ENCODE peak calls at places on chromosomes 7 and 10, in eight cellular contexts. A is HepG2, C is neuronal stem cell, Y is astrocyte, F is OCI-LY7, Z is mammary epithelial cell, T is fibroblast of lung, V is H9. G is an unnamed sample.
A peak's percentile ranks its signal among the peaks of the same experiment; 100 is the strongest.

GRCh38 chr7:30896041-30896440 is 15.6 kb upstream of the AQP1 start:
- DNase-seq in Z (no peak), F (no peak), T (no peak), V (no peak), Y (no peak), C (no peak), A (no peak), G (no peak)

GRCh38 chr7:69448071-69448470 is 150.2 kb upstream of the AUTS2 start:
- DNase-seq in A (no peak), T (peak; percentile 2), V (no peak), Y (peak; percentile 41), C (no peak), Z (no peak), F (no peak), G (no peak)

GRCh38 chr10:24947304-24948097 is 4.9 kb downstream of the PRTFDC1 start:
- DNase-seq in Y (peak; percentile 68), F (no peak), C (no peak), V (no peak), Z (peak; percentile 89), T (peak; percentile 65), A (no peak), G (no peak)

GRCh38 chr7:82740246-82740848 is 296.8 kb upstream of the CACNA2D1 start:
- DNase-seq in Y (peak; percentile 34), T (peak; percentile 72), F (peak; percentile 56), C (peak; percentile 38), V (peak; percentile 38), A (peak; percentile 28), Z (peak; percentile 40), G (peak; percentile 50)

GRCh38 chr10:59513558-59513957 is 151.2 kb upstream of the FAM13C start:
- DNase-seq in V (no peak), Z (no peak), Y (peak; percentile 75), F (no peak), C (no peak), A (no peak), T (peak; percentile 55), G (no peak)

GRCh38 chr10:129784891-129785290 is 179.2 kb downstream of the EBF3 start:
- DNase-seq in C (no peak), F (no peak), A (no peak), Z (no peak), V (no peak), T (no peak), Y (no peak), G (no peak)

GRCh38 chr7:36600869-36601530 is 123.3 kb downstream of the AOAH start:
- DNase-seq in V (no peak), F (no peak), T (peak; percentile 43), Y (peak; percentile 49), C (no peak), A (no peak), Z (peak; percentile 89), G (no peak)

GRCh38 chr10:8712653-8713052 is 658.2 kb downstream of the GATA3 start:
- DNase-seq in C (no peak), T (no peak), A (no peak), Y (no peak), Z (no peak), F (no peak), V (no peak), G (no peak)

GRCh38 chr10:93757766-93758509 is at the start of gene LGI1:
- DNase-seq in F (no peak), Z (no peak), V (no peak), C (no peak), A (no peak), Y (no peak), T (no peak), G (no peak)
- H2AFZ ChIP-seq in F (no peak within 1 kb of the TSS), Z (no peak within 1 kb of the TSS), V (no peak within 1 kb of the TSS), C (peak within 1 kb of the TSS; percentile 60), A (no peak within 1 kb of the TSS), Y (peak within 1 kb of the TSS; percentile 68), T (no peak within 1 kb of the TSS), G (no peak within 1 kb of the TSS)

GRCh38 chr10:10796061-10796773 is 221.5 kb upstream of the CELF2 start:
- DNase-seq in Z (no peak), A (no peak), V (no peak), C (no peak), T (peak; percentile 73), F (no peak), Y (no peak), G (no peak)
- H3K27ac ChIP-seq in Z (peak overlapping the region; percentile 53), A (no peak overlapping the region), V (peak overlapping the region; percentile 75), C (no peak overlapping the region), T (peak overlapping the region; percentile 40), F (no peak overlapping the region), Y (peak overlapping the region; percentile 57), G (no peak overlapping the region)

GRCh38 chr10:78508955-78509354 is 475.3 kb downstream of the RPS24 start:
- DNase-seq in C (no peak), Y (no peak), V (no peak), F (no peak), A (no peak), T (no peak), Z (no peak), G (no peak)
- H2AFZ ChIP-seq in C (peak overlapping the region; percentile 27), Y (no peak overlapping the region), V (no peak overlapping the region), F (no peak overlapping the region), A (no peak overlapping the region), T (no peak overlapping the region), Z (no peak overlapping the region), G (no peak overlapping the region)

GRCh38 chr7:156625585-156625984 is 15.0 kb upstream of the RNF32 start:
- DNase-seq in V (no peak), Z (no peak), C (no peak), Y (no peak), A (peak; percentile 56), T (no peak), F (no peak), G (no peak)

GRCh38 chr7:156618078-156618790 is 22.3 kb upstream of the RNF32 start:
- DNase-seq in Z (no peak), V (no peak), A (no peak), F (no peak), C (no peak), Y (no peak), T (no peak), G (no peak)

GRCh38 chr7:156618791-156619367 is 21.7 kb upstream of the RNF32 start:
- DNase-seq in V (no peak), T (no peak), F (no peak), A (no peak), Z (no peak), Y (no peak), C (no peak), G (no peak)

GRCh38 chr7:156620246-156620775 is 20.3 kb upstream of the RNF32 start:
- DNase-seq in A (no peak), Y (no peak), Z (no peak), C (no peak), F (no peak), V (no peak), T (no peak), G (no peak)

GRCh38 chr7:156621628-156622027 is 18.9 kb upstream of the RNF32 start:
- DNase-seq in T (no peak), A (no peak), V (no peak), Y (no peak), C (no peak), F (no peak), Z (no peak), G (no peak)
- H3K27ac ChIP-seq in T (no peak overlapping the region), A (no peak overlapping the region), V (no peak overlapping the region), Y (no peak overlapping the region), C (no peak overlapping the region), F (no peak overlapping the region), Z (no peak overlapping the region), G (no peak overlapping the region)

GRCh38 chr7:1663857-1664651 is 6.0 kb upstream of the ELFN1 start:
- DNase-seq in T (no peak), Y (no peak), Z (no peak), A (no peak), V (peak; percentile 56), C (peak; percentile 23), F (no peak), G (no peak)

GRCh38 chr7:1666251-1666778 is 3.8 kb upstream of the ELFN1 start:
- DNase-seq in A (no peak), Y (no peak), T (no peak), C (no peak), F (no peak), Z (no peak), V (peak; percentile 29), G (no peak)

GRCh38 chr7:1666779-1667565 is 3.1 kb upstream of the ELFN1 start:
- DNase-seq in V (peak; percentile 36), Y (no peak), F (no peak), A (no peak), Z (no peak), C (peak; percentile 26), T (no peak), G (no peak)

GRCh38 chr7:1664711-1665591 is 5.1 kb upstream of the ELFN1 start:
- DNase-seq in V (peak; percentile 74), C (peak; percentile 88), Z (peak; percentile 30), Y (peak; percentile 31), F (peak; percentile 35), A (peak; percentile 16), T (peak; percentile 52), G (no peak)

GRCh38 chr7:1665721-1666250 is 4.3 kb upstream of the ELFN1 start:
- DNase-seq in V (peak; percentile 38), C (peak; percentile 35), Z (peak; percentile 15), A (no peak), Y (no peak), T (no peak), F (no peak), G (no peak)
- H2AFZ ChIP-seq in V (no peak overlapping the region), C (peak overlapping the region; percentile 25), Z (no peak overlapping the region), A (no peak overlapping the region), Y (no peak overlapping the region), T (no peak overlapping the region), F (no peak overlapping the region), G (no peak overlapping the region)

G was measured in Karpas-422.